ENCODE peak calls at places on chromosomes 7 and 10, in seven cellular contexts. S is glutamatergic neuron, L is fibroblast of the aortic adventitia, T is brain microvascular endothelial cell, K is endothelial cell, U is GM12865, Z is neural progenitor cell. R is an unnamed sample.

GRCh38 chr10:128080641-128081040 is 45.6 kb downstream of the MKI67 start:
- DNase-seq in S (no peak), L (no peak), T (no peak), K (no peak), U (no peak), Z (no peak), R (no peak)

GRCh38 chr7:150780249-150780648 is 19.9 kb downstream of the TMEM176B start:
- DNase-seq in S (no peak), L (no peak), T (no peak), K (no peak), U (no peak), Z (no peak), R (no peak)

GRCh38 chr7:2151235-2151634 is 81.5 kb downstream of the MAD1L1 start:
- DNase-seq in S (no peak), L (no peak), T (no peak), K (no peak), U (no peak), Z (no peak), R (peak)

GRCh38 chr7:24255139-24255538 is 28.9 kb upstream of the NPY start:
- DNase-seq in S (no peak), L (no peak), T (no peak), K (no peak), U (peak), Z (no peak), R (no peak)

GRCh38 chr10:127492607-127493250 is 56.4 kb upstream of the NPS start:
- DNase-seq in S (no peak), L (no peak), T (peak), K (peak), U (no peak), Z (peak), R (no peak)

GRCh38 chr10:78577673-78578072 is 491.1 kb upstream of the ZMIZ1 start:
- DNase-seq in S (no peak), L (no peak), T (no peak), K (no peak), U (no peak), Z (no peak), R (no peak)

GRCh38 chr7:44073664-44074348 is 8.4 kb upstream of the PGAM2 start:
- DNase-seq in S (no peak), L (no peak), T (peak), K (no peak), U (peak), Z (no peak), R (peak)

GRCh38 chr7:115328018-115328417 is 406.1 kb downstream of the MDFIC start:
- DNase-seq in S (no peak), L (no peak), T (no peak), K (no peak), U (no peak), Z (no peak), R (no peak)

GRCh38 chr10:92567952-92568600 is 5.8 kb downstream of the IDE start:
- DNase-seq in S (no peak), L (peak), T (no peak), K (no peak), U (peak), Z (peak), R (no peak)

GRCh38 chr10:88989824-88990527 is 622 bp upstream of the FAS start:
- DNase-seq in S (no peak), L (peak), T (peak), K (no peak), U (no peak), Z (no peak), R (no peak)

GRCh38 chr10:115654961-115655360 is 561.8 kb downstream of the ATRNL1 start:
- DNase-seq in S (no peak), L (no peak), T (peak), K (no peak), U (no peak), Z (no peak), R (no peak)

GRCh38 chr10:114265392-114266053 is 26.5 kb downstream of the VWA2 start:
- DNase-seq in S (no peak), L (peak), T (no peak), K (no peak), U (no peak), Z (no peak), R (no peak)

GRCh38 chr10:55474258-55474657 is 673.2 kb upstream of the PCDH15 start:
- DNase-seq in S (no peak), L (no peak), T (no peak), K (no peak), U (no peak), Z (no peak), R (no peak)

GRCh38 chr7:55572378-55573233 is at the start of gene VOPP1:
- DNase-seq in S (peak), L (peak), T (peak), K (peak), U (peak), Z (peak), R (no peak)

GRCh38 chr10:29132821-29133156 is 156.1 kb upstream of the LYZL1 start:
- DNase-seq in S (no peak), L (no peak), T (no peak), K (no peak), U (no peak), Z (no peak), R (no peak)

GRCh38 chr10:17387861-17388503 is 66.4 kb downstream of the ST8SIA6 start:
- DNase-seq in S (no peak), L (peak), T (no peak), K (no peak), U (no peak), Z (peak), R (no peak)

GRCh38 chr10:92242910-92243671 is 47.8 kb downstream of the CPEB3 start:
- DNase-seq in S (peak), L (peak), T (peak), K (peak), U (peak), Z (peak), R (no peak)

GRCh38 chr7:116511552-116512523 is 12.3 kb downstream of the CAV2 start:
- DNase-seq in S (no peak), L (no peak), T (no peak), K (no peak), U (peak), Z (peak), R (no peak)

GRCh38 chr7:134737561-134738353 is 41.7 kb upstream of the CALD1 start:
- DNase-seq in S (no peak), L (peak), T (peak), K (no peak), U (peak), Z (no peak), R (no peak)

GRCh38 chr7:137772748-137773147 is 74.0 kb downstream of the DGKI start:
- DNase-seq in S (no peak), L (peak), T (peak), K (no peak), U (no peak), Z (no peak), R (no peak)

GRCh38 chr7:86939197-86939814 is 120.1 kb downstream of the ELAPOR2 start:
- DNase-seq in S (no peak), L (peak), T (peak), K (peak), U (peak), Z (peak), R (no peak)

GRCh38 chr7:132708501-132708900 is 132.2 kb upstream of the PLXNA4 start:
- DNase-seq in S (no peak), L (no peak), T (no peak), K (no peak), U (no peak), Z (no peak), R (no peak)

GRCh38 chr7:40200791-40201190 is 66.0 kb downstream of the SUGCT start:
- DNase-seq in S (no peak), L (peak), T (peak), K (no peak), U (no peak), Z (no peak), R (no peak)

GRCh38 chr10:31404640-31405039 is 85.6 kb downstream of the ZEB1 start:
- DNase-seq in S (no peak), L (peak), T (peak), K (no peak), U (no peak), Z (no peak), R (no peak)

GRCh38 chr10:60456053-60456452 is 66.4 kb upstream of the ANK3 start:
- DNase-seq in S (no peak), L (no peak), T (no peak), K (peak), U (no peak), Z (peak), R (no peak)
- TF ChIP-seq CTCF in S (no peak), L (no peak), T (peak), K (no peak), U (no peak), Z (peak), R (peak)

GRCh38 chr10:46293832-46294640 is 7.2 kb downstream of the ANTXRL start:
- DNase-seq in S (no peak), L (no peak), T (no peak), K (peak), U (no peak), Z (no peak), R (no peak)
- TF ChIP-seq CTCF in S (no peak), L (no peak), T (no peak), K (no peak), U (no peak), Z (no peak), R (no peak)

GRCh38 chr10:121974535-121975294 is at the start of gene NSMCE4A:
- DNase-seq in S (peak), L (peak), T (peak), K (peak), U (peak), Z (peak), R (peak)
- TF ChIP-seq CTCF in S (no peak), L (no peak), T (no peak), K (no peak), U (peak), Z (peak), R (peak)

GRCh38 chr10:119489572-119490326 is 52.8 kb downstream of the RGS10 start:
- DNase-seq in S (peak), L (peak), T (peak), K (peak), U (peak), Z (peak), R (peak)
- TF ChIP-seq CTCF in S (peak), L (peak), T (peak), K (peak), U (peak), Z (peak), R (peak)

GRCh38 chr10:110872145-110872983 is 636 bp downstream of the PDCD4 start:
- DNase-seq in S (peak), L (peak), T (peak), K (peak), U (peak), Z (peak), R (no peak)
- TF ChIP-seq CTCF in S (no peak), L (peak), T (peak), K (no peak), U (peak), Z (peak), R (peak)

GRCh38 chr7:96179863-96180262 is 142.0 kb downstream of the SLC25A13 start:
- DNase-seq in S (no peak), L (peak), T (no peak), K (no peak), U (no peak), Z (no peak), R (no peak)
- TF ChIP-seq CTCF in S (no peak), L (peak), T (no peak), K (no peak), U (no peak), Z (no peak), R (peak)

DNA sequence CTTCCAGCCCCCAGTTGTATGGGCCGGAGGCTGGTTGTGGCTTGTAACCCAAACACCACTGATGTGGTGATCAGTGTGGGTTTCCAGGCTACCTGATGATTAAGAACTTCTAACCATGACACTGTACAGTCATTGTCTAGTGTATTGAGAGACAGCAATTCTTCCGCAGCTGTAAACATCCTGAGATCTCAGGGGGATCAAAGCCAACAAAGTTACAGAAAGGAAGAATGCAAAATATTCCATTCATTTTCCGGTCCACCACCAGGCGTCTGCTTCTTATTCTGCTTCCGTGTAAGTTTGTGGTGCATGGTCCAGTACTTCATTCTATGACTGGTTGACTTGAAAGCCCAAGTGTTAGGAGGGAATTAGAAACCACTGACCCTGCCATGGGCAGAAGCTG is 10.3 kb upstream of the GLI3 start:
- DNase-seq in S (no peak), L (peak), T (peak), K (no peak), U (no peak), Z (no peak), R (no peak)
- TF ChIP-seq CTCF in S (no peak), L (peak), T (peak), K (no peak), U (no peak), Z (no peak), R (peak)

GRCh38 chr10:75633568-75633967 is 202.1 kb downstream of the LRMDA start:
- DNase-seq in S (no peak), L (no peak), T (no peak), K (no peak), U (no peak), Z (no peak), R (no peak)
- TF ChIP-seq CTCF in S (no peak), L (no peak), T (no peak), K (no peak), U (no peak), Z (no peak), R (no peak)

GRCh38 chr10:71024490-71024889 is 136.1 kb upstream of the PCBD1 start:
- DNase-seq in S (no peak), L (no peak), T (no peak), K (no peak), U (no peak), Z (no peak), R (no peak)
- TF ChIP-seq CTCF in S (no peak), L (no peak), T (no peak), K (no peak), U (no peak), Z (no peak), R (no peak)

GRCh38 chr7:13055732-13056369 is 368.4 kb downstream of the ARL4A start:
- DNase-seq in S (no peak), L (no peak), T (no peak), K (no peak), U (peak), Z (no peak), R (no peak)

GRCh38 chr7:13061115-13061514 is 373.7 kb downstream of the ARL4A start:
- DNase-seq in S (no peak), L (no peak), T (no peak), K (no peak), U (no peak), Z (no peak), R (no peak)

GRCh38 chr7:13062596-13062995 is 375.2 kb downstream of the ARL4A start:
- DNase-seq in S (no peak), L (no peak), T (no peak), K (no peak), U (no peak), Z (no peak), R (no peak)

GRCh38 chr7:13060173-13060572 is 372.7 kb downstream of the ARL4A start:
- DNase-seq in S (no peak), L (no peak), T (no peak), K (no peak), U (no peak), Z (no peak), R (no peak)

DNA sequence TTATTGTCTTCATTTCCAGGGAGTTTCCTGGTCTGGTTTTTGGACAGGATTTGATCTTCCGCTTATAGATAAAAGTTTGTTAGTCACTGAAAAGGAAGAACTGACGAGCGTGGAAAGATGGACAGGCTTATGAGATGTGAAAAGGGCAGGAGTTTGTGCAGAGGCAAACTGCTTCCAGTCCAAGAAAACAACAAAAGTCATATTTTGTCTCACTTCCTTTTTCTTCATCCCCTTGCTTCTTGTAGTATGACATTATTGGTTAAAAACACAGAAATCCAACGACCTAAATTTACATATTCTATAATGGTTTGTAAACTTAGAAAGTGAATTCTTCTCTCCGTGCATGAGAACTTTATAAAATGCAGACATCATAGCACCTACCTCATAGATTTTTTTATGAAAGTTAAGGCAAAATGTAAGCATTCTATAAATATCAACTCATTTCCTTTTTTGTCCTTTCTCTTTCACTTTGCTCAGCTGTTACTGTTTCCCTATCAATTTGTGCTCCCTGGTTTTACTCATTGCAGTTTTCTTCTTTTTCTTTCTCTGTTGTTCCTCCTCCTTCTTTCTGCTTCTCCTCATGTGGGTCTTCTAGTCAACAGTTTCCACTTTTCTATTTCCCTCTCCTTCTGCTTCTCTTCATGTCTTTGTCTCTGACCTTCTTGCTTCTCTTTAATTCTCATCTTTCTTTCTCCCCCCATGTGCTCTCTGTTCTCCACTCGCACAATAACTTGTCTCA is 370.2 kb downstream of the ARL4A start:
- DNase-seq in S (no peak), L (no peak), T (no peak), K (no peak), U (peak), Z (no peak), R (no peak)
- TF ChIP-seq CTCF in S (no peak), L (no peak), T (no peak), K (no peak), U (no peak), Z (no peak), R (no peak)